ENCODE peak calls at places on chromosomes 7 and 10, in eight cellular contexts. One of them, this sample, is unnamed.

GRCh38 chr7:29287366-29287765 is 92.8 kb downstream of the CHN2 start:
- DNase-seq in left ventricle myocardium inferior: no peak
- DNase-seq in sciatic nerve: no peak
- DNase-seq in AG04450: no peak
- DNase-seq in left colon: no peak
- DNase-seq in NCI-H748 treated with DMSO at 0.1 percent for 48 hours: no peak
- DNase-seq in T1000: no peak
- DNase-seq in stimulated activated CD4-positive, alpha-beta T cell treated with anti-CD3 and anti-CD28 coated beads, Interleukin-1b, Interleukin-23, amount 100 ng/mL, for 4 hours: no peak
- DNase-seq in this sample: peak

GRCh38 chr10:58747687-58748086 is 235.0 kb downstream of the BICC1 start:
- DNase-seq in left colon: no peak
- DNase-seq in T1000: no peak
- DNase-seq in stimulated activated CD4-positive, alpha-beta T cell treated with anti-CD3 and anti-CD28 coated beads, Interleukin-1b, Interleukin-23, amount 100 ng/mL, for 4 hours: no peak
- DNase-seq in AG04450: no peak
- DNase-seq in left ventricle myocardium inferior: no peak
- DNase-seq in sciatic nerve: no peak
- DNase-seq in NCI-H748 treated with DMSO at 0.1 percent for 48 hours: no peak
- DNase-seq in this sample: no peak

GRCh38 chr7:3157541-3158287 is 114.0 kb upstream of the CARD11 start:
- DNase-seq in AG04450: no peak
- DNase-seq in stimulated activated CD4-positive, alpha-beta T cell treated with anti-CD3 and anti-CD28 coated beads, Interleukin-1b, Interleukin-23, amount 100 ng/mL, for 4 hours: no peak
- DNase-seq in sciatic nerve: no peak
- DNase-seq in left ventricle myocardium inferior: no peak
- DNase-seq in left colon: no peak
- DNase-seq in NCI-H748 treated with DMSO at 0.1 percent for 48 hours: no peak
- DNase-seq in T1000: no peak
- DNase-seq in this sample: no peak

GRCh38 chr7:68576366-68576765 is 1021.9 kb upstream of the AUTS2 start:
- DNase-seq in AG04450: no peak
- DNase-seq in stimulated activated CD4-positive, alpha-beta T cell treated with anti-CD3 and anti-CD28 coated beads, Interleukin-1b, Interleukin-23, amount 100 ng/mL, for 4 hours: no peak
- DNase-seq in sciatic nerve: no peak
- DNase-seq in T1000: no peak
- DNase-seq in left colon: no peak
- DNase-seq in NCI-H748 treated with DMSO at 0.1 percent for 48 hours: no peak
- DNase-seq in left ventricle myocardium inferior: no peak
- DNase-seq in this sample: no peak

GRCh38 chr10:63633677-63634487 is 112.7 kb downstream of the REEP3 start:
- DNase-seq in left colon: no peak
- DNase-seq in stimulated activated CD4-positive, alpha-beta T cell treated with anti-CD3 and anti-CD28 coated beads, Interleukin-1b, Interleukin-23, amount 100 ng/mL, for 4 hours: no peak
- DNase-seq in left ventricle myocardium inferior: no peak
- DNase-seq in AG04450: no peak
- DNase-seq in T1000: no peak
- DNase-seq in sciatic nerve: no peak
- DNase-seq in NCI-H748 treated with DMSO at 0.1 percent for 48 hours: no peak
- DNase-seq in this sample: no peak

GRCh38 chr10:132578287-132578951 is 40.8 kb downstream of the INPP5A start:
- DNase-seq in AG04450: no peak
- DNase-seq in left ventricle myocardium inferior: no peak
- DNase-seq in T1000: no peak
- DNase-seq in left colon: no peak
- DNase-seq in NCI-H748 treated with DMSO at 0.1 percent for 48 hours: no peak
- DNase-seq in stimulated activated CD4-positive, alpha-beta T cell treated with anti-CD3 and anti-CD28 coated beads, Interleukin-1b, Interleukin-23, amount 100 ng/mL, for 4 hours: no peak
- DNase-seq in sciatic nerve: no peak
- DNase-seq in this sample: no peak

GRCh38 chr10:132980426-132981172 is 38.2 kb upstream of the CFAP46 start:
- DNase-seq in NCI-H748 treated with DMSO at 0.1 percent for 48 hours: no peak
- DNase-seq in left colon: no peak
- DNase-seq in T1000: no peak
- DNase-seq in AG04450: no peak
- DNase-seq in left ventricle myocardium inferior: no peak
- DNase-seq in sciatic nerve: no peak
- DNase-seq in stimulated activated CD4-positive, alpha-beta T cell treated with anti-CD3 and anti-CD28 coated beads, Interleukin-1b, Interleukin-23, amount 100 ng/mL, for 4 hours: no peak
- DNase-seq in this sample: no peak

GRCh38 chr7:51789494-51789893 is 472.9 kb upstream of the COBL start:
- DNase-seq in left colon: no peak
- DNase-seq in left ventricle myocardium inferior: no peak
- DNase-seq in T1000: no peak
- DNase-seq in AG04450: no peak
- DNase-seq in NCI-H748 treated with DMSO at 0.1 percent for 48 hours: peak
- DNase-seq in sciatic nerve: no peak
- DNase-seq in stimulated activated CD4-positive, alpha-beta T cell treated with anti-CD3 and anti-CD28 coated beads, Interleukin-1b, Interleukin-23, amount 100 ng/mL, for 4 hours: no peak
- DNase-seq in this sample: no peak

GRCh38 chr7:73830872-73831655 is at the start of gene CLDN4:
- DNase-seq in stimulated activated CD4-positive, alpha-beta T cell treated with anti-CD3 and anti-CD28 coated beads, Interleukin-1b, Interleukin-23, amount 100 ng/mL, for 4 hours: no peak
- DNase-seq in left colon: peak
- DNase-seq in left ventricle myocardium inferior: no peak
- DNase-seq in AG04450: no peak
- DNase-seq in sciatic nerve: no peak
- DNase-seq in T1000: no peak
- DNase-seq in NCI-H748 treated with DMSO at 0.1 percent for 48 hours: no peak
- DNase-seq in this sample: no peak